ENCODE peak calls at places on chromosomes 4 and X, in seven cellular contexts. U is transverse colon, B is adrenal gland, F is esophagus squamous epithelium, X is tibial nerve, N is H1, T is breast epithelium. V is an unnamed sample.

GRCh38 chr4:148850257-148850995 is 408.2 kb upstream of the NR3C2 start:
- DNase-seq in U (no peak), B (no peak), F (no peak), X (no peak), N (no peak), T (no peak), V (no peak)

GRCh38 chr4:8046925-8047541 is 107.4 kb upstream of the AFAP1 start:
- DNase-seq in U (no peak), B (no peak), F (no peak), X (no peak), N (no peak), T (no peak), V (no peak)

GRCh38 chrX:56788229-56788628 is 59.2 kb downstream of the NBDY start:
- DNase-seq in U (peak; percentile 6), B (no peak), F (no peak), X (no peak), N (no peak), T (no peak), V (no peak)

GRCh38 chr4:55754754-55755350 is 64.7 kb upstream of the EXOC1L start:
- DNase-seq in U (no peak), B (no peak), F (no peak), X (no peak), N (no peak), T (no peak), V (no peak)

GRCh38 chr4:185587444-185588161 is 52.3 kb upstream of the PDLIM3 start:
- DNase-seq in U (peak; percentile 80), B (peak; percentile 88), F (no peak), X (no peak), N (no peak), T (peak; percentile 83), V (no peak)

GRCh38 chrX:100745806-100746537 is 14.1 kb upstream of the SYTL4 start:
- DNase-seq in U (peak; percentile 60), B (no peak), F (no peak), X (peak; percentile 10), N (no peak), T (no peak), V (no peak)

GRCh38 chrX:11792461-11793421 is 34.7 kb downstream of the MSL3 start:
- DNase-seq in U (peak; percentile 35), B (no peak), F (no peak), X (no peak), N (no peak), T (no peak), V (no peak)

GRCh38 chr4:183335369-183335940 is 13.2 kb upstream of the CLDN24 start:
- DNase-seq in U (no peak), B (peak; percentile 37), F (no peak), X (no peak), N (no peak), T (no peak), V (no peak)

GRCh38 chr4:71009796-71010588 is 16.5 kb downstream of the DCK start:
- DNase-seq in U (no peak), B (no peak), F (no peak), X (no peak), N (no peak), T (no peak), V (no peak)

GRCh38 chrX:120536056-120536455 is 24.7 kb downstream of the CUL4B start:
- DNase-seq in U (no peak), B (no peak), F (no peak), X (no peak), N (no peak), T (no peak), V (no peak)
- H3K36me3 ChIP-seq in U (no peaks in the 10 kb centered on the region), B (no peaks in the 10 kb centered on the region), F (peaks cover 99% of the 10 kb centered on the region), X (no peaks in the 10 kb centered on the region), N (no peaks in the 10 kb centered on the region), T (no peaks in the 10 kb centered on the region), V (no peaks in the 10 kb centered on the region)

DNA sequence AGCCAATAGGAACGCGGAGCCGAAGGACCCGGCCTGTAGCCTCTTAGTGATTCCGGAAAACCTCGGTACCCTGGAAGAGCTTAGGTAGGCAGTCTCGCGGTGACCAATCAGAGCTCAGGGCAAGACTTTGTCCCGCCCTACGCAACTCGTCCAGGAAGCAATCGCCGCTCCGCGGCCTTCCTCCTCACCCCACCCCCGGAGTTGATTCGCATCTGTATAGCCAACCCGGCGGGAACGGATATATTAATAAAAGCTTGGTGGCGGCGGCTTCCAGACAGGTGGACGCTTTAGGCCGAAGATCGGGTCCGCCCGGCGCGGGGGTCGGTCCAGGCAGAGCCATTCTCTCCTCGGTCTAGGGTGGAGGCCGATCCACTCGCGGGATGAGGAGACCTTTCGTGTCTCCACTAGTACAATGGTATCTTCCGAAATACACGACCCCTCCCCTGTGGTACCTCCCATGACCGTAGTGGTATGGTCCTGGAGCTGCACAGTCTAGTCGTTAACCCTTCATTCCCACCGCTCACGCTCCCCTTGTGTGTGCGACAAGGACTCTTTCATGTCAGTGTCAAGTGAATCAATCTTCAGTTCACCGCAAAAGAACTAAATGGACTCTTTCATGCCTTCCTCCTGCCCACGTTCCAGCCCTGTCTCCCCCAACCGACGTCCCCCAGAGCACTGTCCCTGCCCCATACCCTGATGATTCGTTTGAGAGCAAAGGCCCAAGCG is 24.2 kb upstream of the GLOD5 start:
- DNase-seq in U (peak; percentile 91), B (peak; percentile 97), F (peak; percentile 60), X (peak; percentile 80), N (peak; percentile 87), T (peak; percentile 86), V (peak; percentile 94)
- TF ChIP-seq POLR2A in U (peak; percentile 71), B (peak; percentile 61), F (no peak), X (peak; percentile 61), N (no peak), T (peak; percentile 55), V (no peak)

DNA sequence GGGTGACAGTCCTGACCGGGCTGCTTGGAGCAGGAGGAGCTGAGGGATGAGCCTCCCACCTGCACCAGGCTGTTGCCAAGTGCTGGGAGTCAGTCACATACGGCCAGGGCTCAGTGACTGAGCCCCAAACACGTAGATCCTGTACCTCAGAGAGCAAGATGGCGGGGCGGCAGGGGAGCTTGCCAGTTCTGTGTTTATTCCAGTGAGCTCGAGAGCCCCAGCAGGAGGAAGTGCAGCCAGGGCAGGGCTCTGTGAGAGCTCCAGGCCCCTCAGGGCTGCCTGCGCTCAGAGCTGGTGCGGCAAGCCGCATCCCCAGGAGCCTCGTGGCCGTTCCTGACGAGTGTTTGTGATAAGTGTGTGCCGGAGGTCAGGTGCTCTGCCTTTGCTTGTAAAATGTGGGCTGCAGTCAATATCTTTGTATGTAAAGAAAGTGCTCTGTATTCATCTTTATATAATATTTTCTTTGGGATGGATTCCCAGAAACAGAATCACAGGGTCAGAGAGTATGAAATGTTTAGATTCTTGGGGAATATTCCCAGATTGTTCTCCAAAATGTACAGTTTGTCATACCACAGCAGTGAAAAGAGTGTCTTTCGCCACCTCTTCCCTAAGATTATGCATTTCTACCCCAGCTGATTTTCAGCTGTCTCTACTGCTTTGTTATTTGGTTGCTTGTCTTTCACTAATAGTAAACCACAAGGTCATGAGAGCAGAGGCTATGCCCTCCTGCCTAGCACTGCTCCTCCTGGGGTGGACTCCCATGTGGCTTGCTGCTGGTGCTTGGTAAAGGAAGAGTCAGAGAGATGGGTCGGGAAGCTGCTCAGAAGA is 50.3 kb downstream of the NELFA start:
- DNase-seq in U (no peak), B (no peak), F (no peak), X (no peak), N (no peak), T (no peak), V (no peak)
- H3K36me3 ChIP-seq in U (no peaks in the 10 kb centered on the region), B (no peaks in the 10 kb centered on the region), F (peaks cover 100% of the 10 kb centered on the region), X (no peaks in the 10 kb centered on the region), N (peaks cover 17% of the 10 kb centered on the region), T (peaks cover 6% of the 10 kb centered on the region), V (no peaks in the 10 kb centered on the region)

GRCh38 chr4:98148856-98149255 is 5.6 kb upstream of the STPG2 start:
- DNase-seq in U (no peak), B (no peak), F (no peak), X (no peak), N (no peak), T (no peak), V (no peak)

GRCh38 chr4:98143001-98143899 is at the start of gene STPG2:
- DNase-seq in U (peak; percentile 96), B (peak; percentile 95), F (peak; percentile 47), X (peak; percentile 70), N (peak; percentile 82), T (peak; percentile 91), V (no peak)
- TF ChIP-seq POLR2A in U (peak; percentile 62), B (peak; percentile 61), F (no peak), X (peak; percentile 63), N (no peak), T (peak; percentile 66), V (no peak)

GRCh38 chr4:5732158-5732557 is 21.2 kb downstream of the EVC start:
- DNase-seq in U (no peak), B (no peak), F (no peak), X (no peak), N (no peak), T (no peak), V (no peak)

GRCh38 chr4:5735463-5735862 is 24.5 kb downstream of the EVC start:
- DNase-seq in U (no peak), B (no peak), F (no peak), X (no peak), N (no peak), T (no peak), V (no peak)

GRCh38 chr4:5734841-5735240 is 23.8 kb downstream of the EVC start:
- DNase-seq in U (no peak), B (no peak), F (no peak), X (no peak), N (no peak), T (no peak), V (no peak)

GRCh38 chr4:5742388-5742787 is 31.4 kb downstream of the EVC start:
- DNase-seq in U (no peak), B (no peak), F (no peak), X (no peak), N (no peak), T (no peak), V (no peak)

GRCh38 chr4:5738061-5738460 is 27.1 kb downstream of the EVC start:
- DNase-seq in U (no peak), B (no peak), F (no peak), X (no peak), N (no peak), T (no peak), V (no peak)
- H3K36me3 ChIP-seq in U (no peaks in the 10 kb centered on the region), B (no peaks in the 10 kb centered on the region), F (peaks cover 54% of the 10 kb centered on the region), X (no peaks in the 10 kb centered on the region), N (no peaks in the 10 kb centered on the region), T (no peaks in the 10 kb centered on the region), V (no peaks in the 10 kb centered on the region)

V was measured in vagina.